ENCODE peak calls at places on chromosomes 11 and 22, in ten cellular contexts. Y, A, M, S, B, X, Z, I, C and F are unnamed samples.

GRCh38 chr11:110337570-110338193 is 41.3 kb upstream of the RDX start:
- DNase-seq in S (no peak), I (no peak), Y (no peak), A (no peak), B (peak), Z (no peak), C (peak), M (no peak), X (peak), F (peak)

GRCh38 chr11:61042961-61043540 is 59.2 kb upstream of the CD5 start:
- DNase-seq in M (no peak), Y (no peak), Z (no peak), A (no peak), I (no peak), B (no peak), C (no peak), X (no peak), S (no peak), F (no peak)

GRCh38 chr22:30947163-30947820 is 21.3 kb downstream of the MORC2 start:
- DNase-seq in B (peak), I (no peak), A (no peak), C (no peak), Z (no peak), Y (peak), X (no peak), S (no peak), M (no peak), F (no peak)

GRCh38 chr11:55707029-55707428 is 45.0 kb downstream of the OR4C6 start:
- DNase-seq in X (peak), A (no peak), Z (no peak), B (peak), I (peak), C (peak), S (no peak), Y (no peak), M (no peak), F (peak)

GRCh38 chr22:33109532-33110148 is 51.5 kb upstream of the SYN3 start:
- DNase-seq in M (no peak), I (no peak), X (no peak), Z (no peak), Y (no peak), B (no peak), C (no peak), S (no peak), A (no peak), F (no peak)

GRCh38 chr11:32426819-32427615 is 8.3 kb downstream of the WT1 start:
- DNase-seq in A (no peak), Z (no peak), B (no peak), X (peak), I (no peak), S (no peak), Y (peak), M (no peak), C (no peak), F (no peak)

GRCh38 chr22:35961480-35961902 is 67.1 kb downstream of the RBFOX2 start:
- DNase-seq in S (peak), I (peak), Z (no peak), A (no peak), X (peak), B (peak), C (peak), M (no peak), Y (peak), F (peak)

GRCh38 chr22:20456722-20457076 is 19.1 kb upstream of the SCARF2 start:
- DNase-seq in B (no peak), I (no peak), Y (no peak), M (no peak), X (no peak), C (no peak), Z (no peak), S (no peak), A (no peak), F (no peak)

GRCh38 chr11:126452718-126453117 is 97.2 kb downstream of the ST3GAL4 start:
- DNase-seq in S (no peak), M (no peak), Y (no peak), A (no peak), I (no peak), Z (no peak), C (no peak), X (no peak), B (no peak), F (no peak)

GRCh38 chr22:36339171-36340065 is 48.3 kb downstream of the MYH9 start:
- DNase-seq in C (peak), I (no peak), S (no peak), B (no peak), X (peak), M (no peak), Y (no peak), A (no peak), Z (no peak), F (peak)

GRCh38 chr11:13205446-13205845 is 72.1 kb upstream of the BMAL1 start:
- DNase-seq in Z (no peak), M (no peak), A (no peak), C (no peak), S (no peak), X (no peak), I (no peak), Y (no peak), B (no peak), F (no peak)

GRCh38 chr11:78941226-78941851 is 366.7 kb upstream of the NARS2 start:
- DNase-seq in A (no peak), B (no peak), M (no peak), C (no peak), Z (peak), S (no peak), I (no peak), X (no peak), Y (no peak), F (no peak)

GRCh38 chr22:35404176-35404575 is 4.2 kb downstream of the MCM5 start:
- DNase-seq in M (no peak), A (no peak), I (no peak), Z (no peak), Y (no peak), X (no peak), C (no peak), S (no peak), B (no peak), F (no peak)

GRCh38 chr11:37812281-37812880 is 1214.3 kb upstream of the RAG2 start:
- DNase-seq in Z (peak), S (no peak), A (no peak), Y (no peak), B (no peak), C (no peak), I (no peak), M (no peak), X (no peak), F (no peak)

GRCh38 chr22:40040927-40041326 is 46.2 kb downstream of the FAM83F start:
- DNase-seq in C (peak), B (peak), I (no peak), A (no peak), S (no peak), M (no peak), X (peak), Y (peak), Z (no peak), F (peak)

GRCh38 chr11:15828241-15828903 is 528.0 kb downstream of the SOX6 start:
- DNase-seq in I (no peak), X (no peak), S (no peak), B (no peak), Y (no peak), C (no peak), A (no peak), M (no peak), Z (no peak), F (no peak)

GRCh38 chr11:15824060-15824459 is 532.3 kb downstream of the SOX6 start:
- DNase-seq in C (no peak), A (no peak), I (no peak), Z (no peak), M (no peak), S (peak), Y (no peak), X (no peak), B (no peak), F (no peak)

GRCh38 chr11:15829312-15829711 is 527.0 kb downstream of the SOX6 start:
- DNase-seq in Z (no peak), X (no peak), M (no peak), A (no peak), B (no peak), C (no peak), Y (no peak), S (no peak), I (no peak), F (no peak)

GRCh38 chr11:15826008-15826650 is 530.2 kb downstream of the SOX6 start:
- DNase-seq in Y (no peak), A (no peak), X (no peak), I (no peak), S (no peak), C (no peak), Z (no peak), M (no peak), B (no peak), F (no peak)

DNA sequence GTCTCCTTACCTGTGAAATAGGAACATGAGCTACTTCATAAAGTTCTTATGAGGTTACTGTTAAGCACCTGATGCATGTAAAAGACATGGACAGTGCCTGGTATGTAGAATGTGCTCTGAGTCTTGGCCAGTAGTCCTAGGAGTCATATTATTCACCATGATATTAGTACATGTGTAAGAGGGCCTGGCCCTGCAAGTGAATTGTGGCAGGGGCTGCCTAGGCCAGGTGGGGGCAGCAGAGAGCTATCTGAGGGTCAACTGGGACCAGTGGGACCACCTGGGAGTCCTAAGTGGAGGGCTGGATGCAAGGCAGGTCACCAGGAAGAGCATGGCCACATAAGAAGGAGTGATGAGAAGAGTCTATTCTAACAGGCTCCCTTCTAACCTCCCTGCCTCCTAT is 529.5 kb downstream of the SOX6 start:
- DNase-seq in S (no peak), X (peak), M (peak), I (peak), C (no peak), Y (no peak), B (peak), A (no peak), Z (no peak), F (peak)
- TF ChIP-seq CTCF in S (peak), X (peak), M (peak), I (peak), C (peak), Y (peak), B (peak), A (peak), Z (no peak), F (peak)

GRCh38 chr22:42533638-42533977 is 14.0 kb upstream of the RRP7A start:
- DNase-seq in X (no peak), Z (no peak), B (no peak), S (no peak), I (no peak), C (no peak), A (no peak), M (no peak), Y (no peak), F (no peak)
- H3K4me3 ChIP-seq in X (no peak), Z (no peak), B (no peak), S (no peak), I (no peak), C (no peak), A (no peak), M (no peak), Y (no peak), F (no peak)

DNA sequence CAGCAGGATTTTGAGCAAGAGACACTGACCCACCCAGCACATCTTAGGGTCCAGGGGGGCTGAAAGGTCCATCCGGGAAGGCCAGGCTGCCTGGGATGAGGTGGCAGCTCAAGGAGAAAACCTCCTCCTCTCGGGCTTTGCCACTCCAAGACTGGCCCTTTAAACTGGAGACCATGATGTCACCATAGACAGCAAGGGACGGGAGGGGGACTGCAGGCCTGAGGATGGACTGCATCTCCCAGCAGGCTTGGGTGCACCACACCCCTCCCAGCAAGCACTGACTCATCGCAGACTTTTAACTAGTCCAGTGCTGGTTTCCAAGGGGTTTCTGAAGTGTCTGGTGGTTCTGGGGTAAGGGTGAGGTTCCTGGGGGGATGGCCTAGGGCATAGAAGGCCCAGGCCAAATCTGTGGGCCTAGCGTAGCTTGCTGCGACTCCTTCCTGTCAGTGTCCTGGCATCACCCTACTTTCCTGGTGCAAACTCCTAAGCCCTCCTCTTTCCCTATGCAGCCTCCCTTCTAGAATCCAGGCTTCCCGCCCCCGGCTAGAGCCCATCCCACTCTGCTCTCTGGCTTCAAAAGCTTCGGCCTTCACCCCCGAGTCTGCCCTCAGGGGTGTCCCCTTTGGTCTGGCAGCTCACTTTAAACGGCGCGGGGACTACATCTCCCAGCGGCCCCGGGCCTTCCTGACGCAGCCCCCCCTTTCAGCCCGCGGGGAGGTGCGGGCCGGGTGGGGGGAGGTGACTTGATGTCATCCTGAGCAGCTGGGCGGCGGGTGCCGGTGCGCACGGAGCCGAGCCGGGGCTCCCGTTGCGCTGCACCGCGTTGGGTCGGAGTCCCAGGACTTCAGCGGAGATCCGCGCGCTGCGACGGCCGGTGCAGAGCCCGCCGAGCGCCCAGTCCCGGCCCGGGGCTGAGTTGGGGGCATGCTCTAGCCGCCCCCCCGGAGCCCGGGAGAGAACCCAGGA is at the start of gene PPP2R5B:
- DNase-seq in B (peak), Z (peak), X (peak), C (peak), Y (peak), A (peak), I (peak), S (peak), M (peak), F (peak)
- TF ChIP-seq CTCF in B (no peak), Z (no peak), X (no peak), C (no peak), Y (no peak), A (no peak), I (no peak), S (no peak), M (no peak), F (no peak)

GRCh38 chr22:41563051-41563711 is 2.4 kb downstream of the CSDC2 start:
- DNase-seq in I (peak), A (no peak), S (no peak), M (no peak), Z (no peak), B (peak), X (peak), C (peak), Y (no peak), F (peak)

GRCh38 chr22:41560095-41560487 is 719 bp upstream of the CSDC2 start:
- DNase-seq in I (no peak), Z (no peak), M (no peak), C (no peak), X (no peak), Y (no peak), A (no peak), S (no peak), B (no peak), F (no peak)

GRCh38 chr22:41562461-41562860 is 1.7 kb downstream of the CSDC2 start:
- DNase-seq in M (no peak), Z (no peak), X (no peak), I (no peak), A (no peak), C (no peak), S (no peak), Y (no peak), B (no peak), F (no peak)

GRCh38 chr22:41561335-41561734 is 525 bp downstream of the CSDC2 start:
- DNase-seq in I (no peak), B (no peak), Z (no peak), S (no peak), C (peak), A (no peak), Y (peak), X (no peak), M (no peak), F (peak)

DNA sequence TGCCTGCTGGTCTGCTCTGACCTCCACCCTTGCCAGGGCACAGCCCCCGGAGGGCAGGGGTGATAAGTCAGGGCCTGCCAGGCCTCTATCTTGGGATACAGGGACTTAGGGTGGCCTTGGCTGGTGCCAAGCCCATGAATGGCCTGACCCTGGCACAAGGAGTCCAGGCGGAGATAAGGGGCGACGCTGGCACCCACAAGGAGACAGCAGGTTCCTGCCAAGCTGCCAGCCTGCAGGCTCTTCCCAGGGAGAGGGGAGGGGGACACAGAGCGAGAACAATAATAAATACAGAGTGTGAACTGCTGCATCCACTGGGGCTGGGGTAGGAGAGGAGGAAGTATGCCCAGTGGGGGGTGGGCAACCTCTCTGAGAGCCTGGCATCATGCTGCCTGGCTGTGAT is 978 bp downstream of the CSDC2 start:
- DNase-seq in B (no peak), A (no peak), Y (peak), C (no peak), Z (peak), M (no peak), X (no peak), S (no peak), I (no peak), F (no peak)
- H3K4me3 ChIP-seq in B (no peak), A (peak), Y (peak), C (peak), Z (peak), M (no peak), X (no peak), S (peak), I (no peak), F (peak)

GRCh38 chr11:7383406-7383805 is 101.9 kb upstream of the OLFML1 start:
- DNase-seq in Y (no peak), X (no peak), I (no peak), A (no peak), B (no peak), Z (no peak), S (no peak), C (no peak), M (no peak), F (no peak)
- TF ChIP-seq CTCF in Y (no peak), X (no peak), I (no peak), A (no peak), B (no peak), Z (no peak), S (no peak), C (no peak), M (no peak), F (no peak)

GRCh38 chr11:76243157-76243556 is 36.9 kb upstream of the WNT11 start:
- DNase-seq in Y (no peak), C (no peak), X (no peak), M (no peak), S (no peak), I (no peak), B (no peak), A (no peak), Z (peak), F (no peak)
- H3K4me3 ChIP-seq in Y (no peak), C (no peak), X (no peak), M (no peak), S (no peak), I (no peak), B (no peak), A (no peak), Z (no peak), F (no peak)

GRCh38 chr22:24106385-24107381 is 74.6 kb upstream of the SUSD2 start:
- DNase-seq in Y (no peak), B (no peak), C (no peak), M (no peak), I (no peak), X (no peak), Z (no peak), A (no peak), S (no peak), F (peak)

GRCh38 chr22:24105661-24106060 is 75.6 kb upstream of the SUSD2 start:
- DNase-seq in B (no peak), Z (no peak), M (no peak), S (no peak), X (no peak), C (no peak), I (no peak), A (no peak), Y (no peak), F (no peak)

GRCh38 chr22:24109649-24110048 is 71.6 kb upstream of the SUSD2 start:
- DNase-seq in M (no peak), I (no peak), Y (no peak), S (no peak), A (no peak), B (no peak), Z (no peak), X (no peak), C (no peak), F (no peak)

GRCh38 chr22:24107668-24108067 is 73.6 kb upstream of the SUSD2 start:
- DNase-seq in S (peak), X (peak), Z (no peak), B (peak), I (no peak), M (peak), C (peak), Y (peak), A (peak), F (peak)

DNA sequence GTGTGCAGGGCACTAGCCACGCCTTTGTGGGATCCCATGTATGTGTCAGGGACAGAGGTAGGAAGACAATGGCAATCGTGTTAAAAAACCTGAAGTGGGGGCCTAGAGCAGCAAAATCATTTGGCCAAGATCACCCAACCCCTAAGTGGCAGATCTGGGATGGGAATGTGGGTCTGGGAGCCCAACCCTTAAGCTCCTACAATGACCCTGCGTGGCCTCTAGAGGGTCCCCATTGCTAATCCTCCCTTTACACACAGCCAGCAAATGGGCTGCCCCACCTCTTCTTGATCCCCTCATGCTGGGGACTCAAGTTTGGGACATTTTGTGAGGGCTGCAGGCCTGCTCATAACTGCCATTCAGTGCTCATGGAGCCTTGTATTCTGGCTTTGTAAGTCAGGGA is 73.2 kb upstream of the SUSD2 start:
- DNase-seq in B (no peak), M (no peak), I (no peak), A (no peak), Z (no peak), Y (no peak), S (no peak), C (no peak), X (no peak), F (no peak)
- TF ChIP-seq CTCF in B (no peak), M (no peak), I (no peak), A (no peak), Z (no peak), Y (no peak), S (no peak), C (no peak), X (no peak), F (no peak)

GRCh38 chr11:130545449-130546072 is 97.1 kb downstream of the ADAMTS15 start:
- DNase-seq in M (no peak), Z (no peak), S (no peak), Y (no peak), C (no peak), B (no peak), X (no peak), A (no peak), I (no peak), F (no peak)

GRCh38 chr11:130546901-130547694 is 98.7 kb downstream of the ADAMTS15 start:
- DNase-seq in I (no peak), B (no peak), C (no peak), A (no peak), X (no peak), Y (no peak), S (no peak), Z (no peak), M (no peak), F (no peak)

GRCh38 chr11:130546438-130546837 is 98.0 kb downstream of the ADAMTS15 start:
- DNase-seq in M (no peak), B (no peak), I (no peak), C (no peak), S (no peak), A (no peak), Z (no peak), Y (no peak), X (no peak), F (no peak)

GRCh38 chr11:130547761-130548490 is 99.5 kb downstream of the ADAMTS15 start:
- DNase-seq in B (no peak), I (no peak), A (no peak), Y (no peak), S (no peak), Z (no peak), C (no peak), X (no peak), M (no peak), F (no peak)

DNA sequence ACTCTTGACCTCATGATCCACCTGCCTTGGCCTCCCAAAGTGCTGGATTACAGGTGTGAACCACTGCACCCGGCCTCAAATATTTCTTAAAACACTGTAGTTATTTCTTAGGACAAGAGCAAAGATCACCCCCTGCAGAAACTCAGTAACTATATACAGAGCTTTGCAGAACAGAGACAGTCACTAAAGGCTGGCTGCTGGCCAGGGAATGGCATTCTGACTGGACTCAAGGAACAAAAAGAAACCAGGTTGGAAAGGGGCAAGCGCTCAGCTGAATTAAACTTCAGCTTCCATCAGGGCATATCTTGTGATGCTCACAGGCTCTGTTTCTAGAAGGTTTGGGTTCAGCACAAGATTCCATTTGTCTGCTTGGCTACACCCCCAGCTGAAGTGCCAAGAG is 95.8 kb downstream of the ADAMTS15 start:
- DNase-seq in S (no peak), Z (no peak), C (no peak), Y (no peak), B (no peak), X (no peak), I (no peak), M (no peak), A (no peak), F (no peak)
- H3K4me3 ChIP-seq in S (no peak), Z (no peak), C (no peak), Y (no peak), B (no peak), X (no peak), I (no peak), M (no peak), A (no peak), F (no peak)